ENCODE peak calls at places on chromosomes 7 and 10, in eight cellular contexts. One of them, this sample, is unnamed.
A peak's percentile ranks its signal among the peaks of the same experiment; 100 is the strongest.

GRCh38 chr7:20839196-20839735 is 52.6 kb upstream of the SP8 start:
- DNase-seq in fibroblast of villous mesenchyme: no peak
- DNase-seq in hepatocyte: no peak
- DNase-seq in psoas muscle: no peak
- DNase-seq in CD8-positive, alpha-beta T cell: no peak
- DNase-seq in fibroblast of mammary gland: no peak
- DNase-seq in tibial artery: no peak
- DNase-seq in SK-N-SH: no peak
- DNase-seq in this sample: no peak

GRCh38 chr10:60677541-60678129 is 100.6 kb upstream of the CDK1 start:
- DNase-seq in fibroblast of villous mesenchyme: no peak
- DNase-seq in hepatocyte: no peak
- DNase-seq in psoas muscle: no peak
- DNase-seq in CD8-positive, alpha-beta T cell: no peak
- DNase-seq in fibroblast of mammary gland: no peak
- DNase-seq in tibial artery: no peak
- DNase-seq in SK-N-SH: no peak
- DNase-seq in this sample: no peak

GRCh38 chr10:69472544-69472943 is 21.3 kb downstream of the TSPAN15 start:
- DNase-seq in fibroblast of villous mesenchyme: peak; percentile 67
- DNase-seq in hepatocyte: no peak
- DNase-seq in psoas muscle: no peak
- DNase-seq in CD8-positive, alpha-beta T cell: no peak
- DNase-seq in fibroblast of mammary gland: peak; percentile 44
- DNase-seq in tibial artery: no peak
- DNase-seq in SK-N-SH: no peak
- DNase-seq in this sample: no peak

GRCh38 chr10:74956555-74957111 is 130.2 kb downstream of the KAT6B start:
- DNase-seq in fibroblast of villous mesenchyme: no peak
- DNase-seq in hepatocyte: no peak
- DNase-seq in psoas muscle: no peak
- DNase-seq in CD8-positive, alpha-beta T cell: no peak
- DNase-seq in fibroblast of mammary gland: no peak
- DNase-seq in tibial artery: no peak
- DNase-seq in SK-N-SH: no peak
- DNase-seq in this sample: no peak

GRCh38 chr7:1666251-1666778 is 3.8 kb upstream of the ELFN1 start:
- DNase-seq in fibroblast of villous mesenchyme: no peak
- DNase-seq in hepatocyte: peak; percentile 34
- DNase-seq in psoas muscle: peak; percentile 24
- DNase-seq in CD8-positive, alpha-beta T cell: no peak
- DNase-seq in fibroblast of mammary gland: no peak
- DNase-seq in tibial artery: no peak
- DNase-seq in SK-N-SH: peak; percentile 81
- DNase-seq in this sample: peak; percentile 14

GRCh38 chr7:137900137-137900536 is 53.4 kb upstream of the DGKI start:
- DNase-seq in fibroblast of villous mesenchyme: no peak
- DNase-seq in hepatocyte: no peak
- DNase-seq in psoas muscle: no peak
- DNase-seq in CD8-positive, alpha-beta T cell: no peak
- DNase-seq in fibroblast of mammary gland: no peak
- DNase-seq in tibial artery: no peak
- DNase-seq in SK-N-SH: no peak
- DNase-seq in this sample: no peak

GRCh38 chr10:22230331-22230833 is 12.6 kb upstream of the EBLN1 start:
- DNase-seq in fibroblast of villous mesenchyme: peak; percentile 58
- DNase-seq in hepatocyte: peak; percentile 21
- DNase-seq in psoas muscle: no peak
- DNase-seq in CD8-positive, alpha-beta T cell: no peak
- DNase-seq in fibroblast of mammary gland: peak; percentile 70
- DNase-seq in tibial artery: no peak
- DNase-seq in SK-N-SH: peak; percentile 24
- DNase-seq in this sample: no peak

GRCh38 chr7:152336754-152337368 is 98.9 kb downstream of the KMT2C start:
- DNase-seq in fibroblast of villous mesenchyme: peak; percentile 57
- DNase-seq in hepatocyte: peak; percentile 38
- DNase-seq in psoas muscle: no peak
- DNase-seq in CD8-positive, alpha-beta T cell: no peak
- DNase-seq in fibroblast of mammary gland: peak; percentile 70
- DNase-seq in tibial artery: no peak
- DNase-seq in SK-N-SH: peak; percentile 51
- DNase-seq in this sample: no peak

GRCh38 chr10:109997233-109997632 is 10.6 kb upstream of the ADD3 start:
- DNase-seq in fibroblast of villous mesenchyme: no peak
- DNase-seq in hepatocyte: no peak
- DNase-seq in psoas muscle: no peak
- DNase-seq in CD8-positive, alpha-beta T cell: no peak
- DNase-seq in fibroblast of mammary gland: no peak
- DNase-seq in tibial artery: no peak
- DNase-seq in SK-N-SH: no peak
- DNase-seq in this sample: no peak

GRCh38 chr10:86652361-86653202 is 1.8 kb upstream of the OPN4 start:
- DNase-seq in fibroblast of villous mesenchyme: no peak
- DNase-seq in hepatocyte: no peak
- DNase-seq in psoas muscle: no peak
- DNase-seq in CD8-positive, alpha-beta T cell: no peak
- DNase-seq in fibroblast of mammary gland: no peak
- DNase-seq in tibial artery: peak; percentile 57
- DNase-seq in SK-N-SH: peak; percentile 14
- DNase-seq in this sample: no peak

GRCh38 chr10:7233259-7233991 is 177.4 kb downstream of the SFMBT2 start:
- DNase-seq in fibroblast of villous mesenchyme: peak; percentile 18
- DNase-seq in hepatocyte: peak; percentile 16
- DNase-seq in psoas muscle: peak; percentile 62
- DNase-seq in CD8-positive, alpha-beta T cell: no peak
- DNase-seq in fibroblast of mammary gland: no peak
- DNase-seq in tibial artery: no peak
- DNase-seq in SK-N-SH: no peak
- DNase-seq in this sample: no peak

GRCh38 chr10:13184726-13185514 is 23.6 kb downstream of the MCM10 start:
- DNase-seq in fibroblast of villous mesenchyme: no peak
- DNase-seq in hepatocyte: no peak
- DNase-seq in psoas muscle: no peak
- DNase-seq in CD8-positive, alpha-beta T cell: no peak
- DNase-seq in fibroblast of mammary gland: no peak
- DNase-seq in tibial artery: no peak
- DNase-seq in SK-N-SH: no peak
- DNase-seq in this sample: no peak

GRCh38 chr10:13187135-13187534 is 25.8 kb downstream of the MCM10 start:
- DNase-seq in fibroblast of villous mesenchyme: no peak
- DNase-seq in hepatocyte: no peak
- DNase-seq in psoas muscle: no peak
- DNase-seq in CD8-positive, alpha-beta T cell: no peak
- DNase-seq in fibroblast of mammary gland: no peak
- DNase-seq in tibial artery: no peak
- DNase-seq in SK-N-SH: no peak
- DNase-seq in this sample: no peak

GRCh38 chr10:13189946-13190345 is 28.6 kb downstream of the MCM10 start:
- DNase-seq in fibroblast of villous mesenchyme: no peak
- DNase-seq in hepatocyte: no peak
- DNase-seq in psoas muscle: no peak
- DNase-seq in CD8-positive, alpha-beta T cell: no peak
- DNase-seq in fibroblast of mammary gland: no peak
- DNase-seq in tibial artery: no peak
- DNase-seq in SK-N-SH: no peak
- DNase-seq in this sample: no peak

GRCh38 chr10:13191362-13191761 is 30.0 kb downstream of the MCM10 start:
- DNase-seq in fibroblast of villous mesenchyme: no peak
- DNase-seq in hepatocyte: no peak
- DNase-seq in psoas muscle: no peak
- DNase-seq in CD8-positive, alpha-beta T cell: no peak
- DNase-seq in fibroblast of mammary gland: no peak
- DNase-seq in tibial artery: no peak
- DNase-seq in SK-N-SH: no peak
- DNase-seq in this sample: no peak

GRCh38 chr10:13188593-13188992 is 27.2 kb downstream of the MCM10 start:
- DNase-seq in fibroblast of villous mesenchyme: no peak
- DNase-seq in hepatocyte: no peak
- DNase-seq in psoas muscle: no peak
- DNase-seq in CD8-positive, alpha-beta T cell: no peak
- DNase-seq in fibroblast of mammary gland: no peak
- DNase-seq in tibial artery: no peak
- DNase-seq in SK-N-SH: no peak
- DNase-seq in this sample: no peak
- TF ChIP-seq CTCF in fibroblast of villous mesenchyme: no peak
- TF ChIP-seq CTCF in hepatocyte: no peak
- TF ChIP-seq CTCF in psoas muscle: no peak
- TF ChIP-seq CTCF in CD8-positive, alpha-beta T cell: no peak
- TF ChIP-seq CTCF in fibroblast of mammary gland: no peak
- TF ChIP-seq CTCF in tibial artery: no peak
- TF ChIP-seq CTCF in SK-N-SH: no peak
- TF ChIP-seq CTCF in this sample: no peak

GRCh38 chr7:128862571-128863432 is at the start of gene ATP6V1F:
- DNase-seq in fibroblast of villous mesenchyme: peak; percentile 98
- DNase-seq in hepatocyte: peak; percentile 98
- DNase-seq in psoas muscle: peak; percentile 97
- DNase-seq in CD8-positive, alpha-beta T cell: peak; percentile 100
- DNase-seq in fibroblast of mammary gland: peak; percentile 96
- DNase-seq in tibial artery: peak; percentile 99
- DNase-seq in SK-N-SH: peak; percentile 100
- DNase-seq in this sample: peak; percentile 99

GRCh38 chr7:128861957-128862570 is 592 bp upstream of the ATP6V1F start:
- DNase-seq in fibroblast of villous mesenchyme: no peak
- DNase-seq in hepatocyte: no peak
- DNase-seq in psoas muscle: no peak
- DNase-seq in CD8-positive, alpha-beta T cell: no peak
- DNase-seq in fibroblast of mammary gland: no peak
- DNase-seq in tibial artery: no peak
- DNase-seq in SK-N-SH: no peak
- DNase-seq in this sample: no peak

GRCh38 chr7:128859232-128860157 is 3.2 kb upstream of the ATP6V1F start:
- DNase-seq in fibroblast of villous mesenchyme: no peak
- DNase-seq in hepatocyte: no peak
- DNase-seq in psoas muscle: no peak
- DNase-seq in CD8-positive, alpha-beta T cell: no peak
- DNase-seq in fibroblast of mammary gland: no peak
- DNase-seq in tibial artery: no peak
- DNase-seq in SK-N-SH: no peak
- DNase-seq in this sample: no peak

GRCh38 chr7:128858380-128859231 is 4.0 kb upstream of the ATP6V1F start:
- DNase-seq in fibroblast of villous mesenchyme: no peak
- DNase-seq in hepatocyte: no peak
- DNase-seq in psoas muscle: peak; percentile 73
- DNase-seq in CD8-positive, alpha-beta T cell: no peak
- DNase-seq in fibroblast of mammary gland: no peak
- DNase-seq in tibial artery: peak; percentile 92
- DNase-seq in SK-N-SH: no peak
- DNase-seq in this sample: no peak

GRCh38 chr7:128860158-128861073 is 2.2 kb upstream of the ATP6V1F start:
- DNase-seq in fibroblast of villous mesenchyme: peak; percentile 56
- DNase-seq in hepatocyte: no peak
- DNase-seq in psoas muscle: no peak
- DNase-seq in CD8-positive, alpha-beta T cell: no peak
- DNase-seq in fibroblast of mammary gland: peak; percentile 84
- DNase-seq in tibial artery: no peak
- DNase-seq in SK-N-SH: no peak
- DNase-seq in this sample: no peak
- TF ChIP-seq CTCF in fibroblast of villous mesenchyme: peak; percentile 25
- TF ChIP-seq CTCF in hepatocyte: no peak
- TF ChIP-seq CTCF in psoas muscle: no peak
- TF ChIP-seq CTCF in CD8-positive, alpha-beta T cell: no peak
- TF ChIP-seq CTCF in fibroblast of mammary gland: peak; percentile 26
- TF ChIP-seq CTCF in tibial artery: no peak
- TF ChIP-seq CTCF in SK-N-SH: peak; percentile 26
- TF ChIP-seq CTCF in this sample: no peak

DNA sequence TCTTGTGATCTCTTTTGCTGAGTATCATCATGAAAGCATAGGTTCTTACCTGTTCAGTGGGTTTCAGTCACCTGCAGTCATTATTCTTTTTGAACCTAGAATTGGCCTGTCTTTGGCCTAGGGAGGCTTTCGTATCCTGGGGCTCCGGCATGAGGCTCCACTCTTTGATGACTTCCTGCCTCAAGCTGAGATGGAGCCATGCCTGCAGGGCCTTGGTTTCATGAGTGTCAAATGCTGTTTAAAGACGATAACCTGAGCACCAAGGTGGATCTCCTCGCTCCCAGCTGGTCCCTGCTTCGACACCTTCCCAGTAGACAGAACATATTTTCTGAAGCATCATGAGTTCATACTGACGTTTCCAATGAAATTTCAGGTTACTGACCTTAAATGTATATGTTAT is 597.8 kb upstream of the FOXK1 start:
- DNase-seq in fibroblast of villous mesenchyme: no peak
- DNase-seq in hepatocyte: no peak
- DNase-seq in psoas muscle: no peak
- DNase-seq in CD8-positive, alpha-beta T cell: no peak
- DNase-seq in fibroblast of mammary gland: no peak
- DNase-seq in tibial artery: peak; percentile 11
- DNase-seq in SK-N-SH: no peak
- DNase-seq in this sample: no peak
- TF ChIP-seq CTCF in fibroblast of villous mesenchyme: no peak
- TF ChIP-seq CTCF in hepatocyte: no peak
- TF ChIP-seq CTCF in psoas muscle: no peak
- TF ChIP-seq CTCF in CD8-positive, alpha-beta T cell: no peak
- TF ChIP-seq CTCF in fibroblast of mammary gland: no peak
- TF ChIP-seq CTCF in tibial artery: no peak
- TF ChIP-seq CTCF in SK-N-SH: no peak
- TF ChIP-seq CTCF in this sample: no peak

GRCh38 chr7:41239596-41239995 is 463.3 kb downstream of the INHBA start:
- DNase-seq in fibroblast of villous mesenchyme: no peak
- DNase-seq in hepatocyte: no peak
- DNase-seq in psoas muscle: no peak
- DNase-seq in CD8-positive, alpha-beta T cell: no peak
- DNase-seq in fibroblast of mammary gland: no peak
- DNase-seq in tibial artery: no peak
- DNase-seq in SK-N-SH: no peak
- DNase-seq in this sample: no peak

GRCh38 chr7:41237956-41238355 is 464.9 kb downstream of the INHBA start:
- DNase-seq in fibroblast of villous mesenchyme: no peak
- DNase-seq in hepatocyte: no peak
- DNase-seq in psoas muscle: no peak
- DNase-seq in CD8-positive, alpha-beta T cell: no peak
- DNase-seq in fibroblast of mammary gland: no peak
- DNase-seq in tibial artery: no peak
- DNase-seq in SK-N-SH: no peak
- DNase-seq in this sample: no peak

GRCh38 chr7:41244246-41244645 is 458.6 kb downstream of the INHBA start:
- DNase-seq in fibroblast of villous mesenchyme: no peak
- DNase-seq in hepatocyte: no peak
- DNase-seq in psoas muscle: no peak
- DNase-seq in CD8-positive, alpha-beta T cell: no peak
- DNase-seq in fibroblast of mammary gland: no peak
- DNase-seq in tibial artery: no peak
- DNase-seq in SK-N-SH: no peak
- DNase-seq in this sample: no peak

GRCh38 chr7:41238851-41239331 is 464.0 kb downstream of the INHBA start:
- DNase-seq in fibroblast of villous mesenchyme: peak; percentile 17
- DNase-seq in hepatocyte: no peak
- DNase-seq in psoas muscle: no peak
- DNase-seq in CD8-positive, alpha-beta T cell: no peak
- DNase-seq in fibroblast of mammary gland: peak; percentile 71
- DNase-seq in tibial artery: no peak
- DNase-seq in SK-N-SH: no peak
- DNase-seq in this sample: no peak

DNA sequence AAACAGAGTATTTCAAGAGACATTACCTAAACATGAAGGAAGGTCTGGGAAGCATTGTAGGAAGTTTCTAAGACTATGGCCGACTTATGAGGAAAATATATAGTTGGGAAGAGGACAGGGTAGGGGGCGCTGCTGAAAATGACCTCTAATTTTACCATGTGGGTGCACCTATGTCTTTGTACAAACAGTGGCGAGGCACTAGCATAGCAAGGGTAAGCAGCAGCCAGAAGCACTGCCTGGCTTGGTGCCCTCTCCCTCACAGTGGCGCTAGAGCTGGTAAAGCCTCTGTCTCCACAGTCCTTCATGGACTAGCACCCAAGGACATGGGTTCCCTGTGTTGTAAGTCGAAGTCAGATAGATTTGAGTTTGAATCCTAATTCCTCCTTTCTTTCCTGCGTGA is 461.2 kb downstream of the INHBA start:
- DNase-seq in fibroblast of villous mesenchyme: no peak
- DNase-seq in hepatocyte: no peak
- DNase-seq in psoas muscle: no peak
- DNase-seq in CD8-positive, alpha-beta T cell: no peak
- DNase-seq in fibroblast of mammary gland: no peak
- DNase-seq in tibial artery: no peak
- DNase-seq in SK-N-SH: no peak
- DNase-seq in this sample: no peak
- TF ChIP-seq CTCF in fibroblast of villous mesenchyme: no peak
- TF ChIP-seq CTCF in hepatocyte: no peak
- TF ChIP-seq CTCF in psoas muscle: no peak
- TF ChIP-seq CTCF in CD8-positive, alpha-beta T cell: no peak
- TF ChIP-seq CTCF in fibroblast of mammary gland: no peak
- TF ChIP-seq CTCF in tibial artery: no peak
- TF ChIP-seq CTCF in SK-N-SH: no peak
- TF ChIP-seq CTCF in this sample: no peak